ENCODE peak calls at places on chromosomes 3 and 15, in eight cellular contexts. S is MM.1S, V is A549, E is psoas muscle, T is uterus, J is right lobe of liver, H is lower lobe of right lung, A is HFF-Myc. L is an unnamed sample.
A peak's percentile ranks its signal among the peaks of the same experiment; 100 is the strongest.

GRCh38 chr3:32557640-32558352 is 12.9 kb downstream of the DYNC1LI1 start:
- DNase-seq in S (no peak), T (no peak), A (no peak), H (no peak), J (no peak), E (no peak), V (no peak), L (no peak)

GRCh38 chr3:9552252-9552999 is 1.2 kb downstream of the LHFPL4 start:
- DNase-seq in E (peak; percentile 20), A (peak; percentile 27), T (peak; percentile 15), S (no peak), J (no peak), H (peak; percentile 50), V (no peak), L (peak; percentile 79)

GRCh38 chr15:25787855-25788521 is 75.1 kb downstream of the ATP10A start:
- DNase-seq in H (peak; percentile 70), T (no peak), V (peak; percentile 48), J (no peak), E (no peak), S (no peak), A (no peak), L (peak; percentile 3)

GRCh38 chr15:52749250-52749649 is 40.9 kb downstream of the ONECUT1 start:
- DNase-seq in H (no peak), S (no peak), A (no peak), E (no peak), V (no peak), J (no peak), T (no peak), L (no peak)

GRCh38 chr15:77311020-77311419 is 108.9 kb downstream of the PEAK1 start:
- DNase-seq in H (no peak), V (no peak), T (no peak), J (no peak), E (no peak), A (no peak), S (no peak), L (no peak)

GRCh38 chr3:127535901-127536817 is 54.4 kb downstream of the TPRA1 start:
- DNase-seq in T (no peak), V (no peak), E (no peak), S (peak; percentile 20), J (no peak), H (no peak), A (no peak), L (no peak)

GRCh38 chr15:69626095-69627066 is 173.8 kb downstream of the RPLP1 start:
- DNase-seq in T (no peak), A (no peak), E (no peak), S (no peak), J (no peak), H (no peak), V (no peak), L (no peak)

GRCh38 chr3:121592856-121593702 is at the start of gene FBXO40:
- DNase-seq in S (peak; percentile 98), H (no peak), V (no peak), E (peak; percentile 31), A (no peak), T (no peak), J (peak; percentile 51), L (peak; percentile 63)

GRCh38 chr3:195757827-195758226 is 37.0 kb downstream of the MUC20 start:
- DNase-seq in A (no peak), E (no peak), T (no peak), H (no peak), S (no peak), J (no peak), V (no peak), L (no peak)

GRCh38 chr3:42031808-42032475 is 59.2 kb upstream of the TRAK1 start:
- DNase-seq in H (no peak), J (no peak), A (no peak), V (no peak), S (no peak), T (peak; percentile 46), E (no peak), L (no peak)

GRCh38 chr3:159371928-159372327 is 570.1 kb downstream of the MFSD1 start:
- DNase-seq in V (no peak), S (no peak), E (no peak), T (no peak), J (no peak), A (no peak), H (no peak), L (no peak)

GRCh38 chr3:194928183-194928736 is 242.6 kb downstream of the FAM43A start:
- DNase-seq in S (no peak), V (no peak), H (no peak), J (no peak), T (no peak), A (peak; percentile 16), E (no peak), L (peak; percentile 73)

GRCh38 chr3:160485931-160486330 is 36.3 kb upstream of the TRIM59 start:
- DNase-seq in H (no peak), T (no peak), V (peak; percentile 15), A (no peak), S (no peak), J (no peak), E (no peak), L (no peak)

GRCh38 chr15:77753238-77753873 is 120.6 kb upstream of the LINGO1 start:
- DNase-seq in E (no peak), H (no peak), T (no peak), A (no peak), J (no peak), V (no peak), S (peak; percentile 27), L (peak; percentile 14)

GRCh38 chr15:94734460-94734859 is 503.1 kb downstream of the MCTP2 start:
- DNase-seq in E (no peak), J (no peak), T (no peak), A (no peak), H (no peak), V (no peak), S (no peak), L (no peak)

GRCh38 chr3:45870099-45870498 is 16.2 kb upstream of the CCR9 start:
- DNase-seq in H (no peak), E (no peak), T (no peak), S (peak; percentile 95), A (no peak), J (no peak), V (no peak), L (no peak)

GRCh38 chr15:60038111-60038521 is 34.0 kb downstream of the FOXB1 start:
- DNase-seq in J (no peak), H (no peak), V (no peak), S (no peak), E (no peak), A (no peak), T (no peak), L (peak; percentile 51)

GRCh38 chr3:43503067-43503728 is 118.6 kb downstream of the ANO10 start:
- DNase-seq in J (no peak), S (peak; percentile 35), T (no peak), V (no peak), A (no peak), H (no peak), E (no peak), L (peak; percentile 36)

GRCh38 chr15:101049282-101049681 is 130.1 kb downstream of the LRRK1 start:
- DNase-seq in S (no peak), A (no peak), T (peak; percentile 15), V (no peak), E (no peak), H (no peak), J (peak; percentile 16), L (no peak)

GRCh38 chr3:136194409-136195257 is 1.5 kb downstream of the MSL2 start:
- DNase-seq in S (peak; percentile 59), H (peak; percentile 71), J (peak; percentile 48), T (no peak), V (no peak), A (no peak), E (no peak), L (peak; percentile 29)

GRCh38 chr3:126104028-126104635 is 20.2 kb upstream of the SLC41A3 start:
- DNase-seq in S (no peak), A (no peak), E (no peak), T (no peak), J (no peak), H (no peak), V (no peak), L (no peak)

GRCh38 chr15:25903024-25903581 is 40.0 kb upstream of the ATP10A start:
- DNase-seq in T (no peak), J (no peak), S (no peak), E (peak; percentile 33), A (no peak), H (peak; percentile 77), V (no peak), L (peak; percentile 58)

GRCh38 chr15:71278989-71279756 is 163.9 kb downstream of the THSD4 start:
- DNase-seq in J (peak; percentile 54), V (peak; percentile 78), S (no peak), E (peak; percentile 37), A (peak; percentile 72), H (peak; percentile 55), T (peak; percentile 79), L (peak; percentile 94)

GRCh38 chr15:98124576-98124975 is 164.1 kb downstream of the ARRDC4 start:
- DNase-seq in E (no peak), V (no peak), J (no peak), A (no peak), S (no peak), H (no peak), T (no peak), L (peak; percentile 34)

DNA sequence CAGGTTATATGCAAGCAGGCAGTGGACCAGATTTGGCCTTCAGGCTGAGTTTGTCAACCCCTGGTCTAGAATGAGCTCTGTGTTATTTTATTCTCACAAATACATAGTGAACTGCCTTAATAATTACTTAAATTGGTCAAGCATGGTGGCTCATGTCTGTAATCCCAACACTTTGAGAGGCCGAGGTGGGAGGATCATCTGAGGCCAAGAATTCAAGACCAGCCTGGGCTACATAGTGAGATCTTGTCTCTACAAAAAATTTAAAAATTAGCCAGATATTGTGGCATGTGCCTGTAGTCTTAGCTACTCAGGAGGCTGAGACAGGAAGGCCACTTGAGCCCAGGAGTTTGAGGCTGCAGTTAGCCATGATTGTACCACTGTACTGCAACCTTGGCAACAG is 15.0 kb downstream of the PLS1 start:
- DNase-seq in H (no peak), A (no peak), S (no peak), V (no peak), T (no peak), E (no peak), J (no peak), L (no peak)
- H3K4me3 ChIP-seq in H (no peak overlapping the region), A (no peak overlapping the region), S (no peak overlapping the region), V (no peak overlapping the region), T (no peak overlapping the region), E (no peak overlapping the region), J (no peak overlapping the region), L (no peak overlapping the region)

GRCh38 chr15:58555168-58556027 is 123.6 kb downstream of the LIPC start:
- DNase-seq in V (no peak), S (no peak), A (no peak), T (no peak), H (no peak), J (no peak), E (no peak), L (no peak)
- TF ChIP-seq CTCF in V (no peak), S (no peak), A (no peak), T (no peak), H (no peak), J (no peak), E (no peak), L (no peak)

GRCh38 chr3:141878812-141879211 is 2.4 kb downstream of the ATP1B3 start:
- DNase-seq in E (no peak), H (no peak), S (no peak), T (no peak), V (no peak), J (no peak), A (no peak), L (peak; percentile 26)
- H3K4me3 ChIP-seq in E (peak overlapping the region; percentile 82), H (peak overlapping the region; percentile 83), S (peak overlapping the region; percentile 94), T (no peak overlapping the region), V (peak overlapping the region; percentile 92), J (no peak overlapping the region), A (peak overlapping the region; percentile 83), L (peak overlapping the region; percentile 95)

GRCh38 chr15:73899197-73900128 is 26.1 kb downstream of the TBC1D21 start:
- DNase-seq in E (no peak), S (no peak), T (no peak), V (no peak), H (no peak), J (no peak), A (no peak), L (no peak)
- TF ChIP-seq CTCF in E (no peak), S (no peak), T (no peak), V (no peak), H (no peak), J (no peak), A (no peak), L (no peak)

L was measured in epithelial cell of esophagus.